ENCODE peak calls at places on chromosomes 7 and 10, in five cellular contexts. B is H9, Y is H1, R is IMR-90, S is mesenchymal stem cell. Z is an unnamed sample.

GRCh38 chr10:48727866-48728265 is 43.2 kb downstream of the WDFY4 start:
- DNase-seq in B (no peak), Y (no peak), R (no peak), S (no peak), Z (no peak)

GRCh38 chr7:47581821-47582747 is at the start of gene TNS3:
- DNase-seq in B (peak), Y (no peak), R (peak), S (peak), Z (no peak)

GRCh38 chr10:44258460-44259089 is 126.3 kb downstream of the CXCL12 start:
- DNase-seq in B (no peak), Y (no peak), R (no peak), S (no peak), Z (no peak)

GRCh38 chr7:129436335-129436923 is 2.2 kb downstream of the STRIP2 start:
- DNase-seq in B (no peak), Y (no peak), R (no peak), S (no peak), Z (no peak)

GRCh38 chr10:100934084-100934659 is 21.4 kb downstream of the SLF2 start:
- DNase-seq in B (no peak), Y (no peak), R (no peak), S (peak), Z (no peak)

GRCh38 chr10:81177651-81178244 is 640.0 kb downstream of the SH2D4B start:
- DNase-seq in B (no peak), Y (no peak), R (no peak), S (no peak), Z (no peak)

GRCh38 chr7:152910545-152911013 is 151.0 kb downstream of the ACTR3B start:
- DNase-seq in B (no peak), Y (no peak), R (no peak), S (no peak), Z (no peak)

GRCh38 chr7:101993311-101993710 is 175.9 kb downstream of the CUX1 start:
- DNase-seq in B (no peak), Y (no peak), R (no peak), S (no peak), Z (no peak)

GRCh38 chr10:19702215-19702614 is 114.0 kb upstream of the PLXDC2 start:
- DNase-seq in B (no peak), Y (no peak), R (peak), S (peak), Z (no peak)

DNA sequence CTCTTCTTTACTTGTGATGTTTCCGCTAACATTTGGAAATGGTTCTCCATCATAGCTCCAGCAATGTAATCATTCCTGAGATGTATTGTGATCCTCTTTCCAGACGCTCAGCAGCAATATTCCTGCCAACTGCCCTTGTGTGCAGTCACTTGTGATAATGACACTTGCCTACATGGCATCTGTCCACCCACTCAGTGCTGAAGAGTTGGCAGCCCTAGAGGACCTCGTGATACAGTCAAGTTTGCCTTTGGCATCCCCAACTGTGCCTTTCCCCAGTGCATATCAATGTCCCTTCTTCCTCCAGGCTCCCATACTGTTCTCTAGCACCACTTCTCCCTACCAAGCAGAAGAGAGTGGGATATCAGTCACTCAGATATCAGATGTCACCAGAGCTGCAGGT is 64.9 kb downstream of the MYOF start:
- DNase-seq in B (no peak), Y (no peak), R (no peak), S (no peak), Z (no peak)
- H2BK5ac ChIP-seq in B (no peak), Y (no peak), R (no peak), S (no peak), Z (no peak)

GRCh38 chr10:16995867-16996529 is 133.6 kb downstream of the CUBN start:
- DNase-seq in B (no peak), Y (no peak), R (peak), S (peak), Z (peak)
- H2AFZ ChIP-seq in B (no peak), Y (peak), R (peak), S (no peak), Z (peak)

GRCh38 chr7:106895246-106895864 is 30.3 kb downstream of the PIK3CG start:
- DNase-seq in B (no peak), Y (no peak), R (no peak), S (no peak), Z (no peak)
- H2BK5ac ChIP-seq in B (no peak), Y (no peak), R (no peak), S (no peak), Z (no peak)

GRCh38 chr10:102764340-102765257 is 20.9 kb downstream of the WBP1L start:
- DNase-seq in B (no peak), Y (no peak), R (peak), S (no peak), Z (no peak)

GRCh38 chr10:102770792-102771191 is 27.0 kb downstream of the WBP1L start:
- DNase-seq in B (no peak), Y (no peak), R (peak), S (peak), Z (no peak)

GRCh38 chr10:102769375-102770107 is 25.8 kb downstream of the WBP1L start:
- DNase-seq in B (no peak), Y (no peak), R (peak), S (peak), Z (no peak)

GRCh38 chr10:102770108-102770482 is 26.3 kb downstream of the WBP1L start:
- DNase-seq in B (no peak), Y (no peak), R (no peak), S (no peak), Z (no peak)

DNA sequence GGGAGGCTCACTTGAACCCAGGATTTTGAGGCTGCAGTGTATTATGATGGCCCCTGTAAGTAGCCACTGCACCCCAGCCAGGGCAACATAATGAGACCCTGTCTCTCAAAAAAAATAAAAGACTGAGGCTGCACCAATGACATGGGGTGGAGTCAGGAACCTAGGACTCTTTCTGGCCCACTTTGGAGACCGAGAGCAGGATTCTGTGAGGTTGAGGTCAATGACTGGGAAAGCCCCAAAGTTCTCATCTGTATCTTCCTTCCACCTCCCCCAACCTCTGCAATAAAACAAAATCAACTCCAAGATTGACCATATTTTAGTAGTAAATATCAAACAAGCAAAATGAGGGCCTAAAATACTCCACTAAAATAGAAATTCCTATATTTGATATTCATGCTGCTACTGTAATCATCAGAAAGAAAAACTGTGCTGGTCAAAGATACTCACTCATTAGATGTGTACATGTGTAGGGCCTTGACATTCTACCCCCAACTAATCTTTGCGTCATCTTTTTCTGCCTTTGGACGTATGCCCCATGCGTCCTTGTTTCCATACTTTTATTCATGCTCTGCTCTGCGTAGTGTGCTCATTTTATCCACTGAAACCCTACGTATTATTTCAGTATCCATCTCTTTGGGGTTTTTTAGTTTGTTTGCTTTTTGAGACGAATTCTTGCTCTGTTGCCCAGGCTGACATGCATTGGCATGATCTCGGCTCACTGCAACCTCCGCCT is 23.8 kb downstream of the WBP1L start:
- DNase-seq in B (no peak), Y (no peak), R (no peak), S (no peak), Z (no peak)
- H2AFZ ChIP-seq in B (no peak), Y (no peak), R (no peak), S (no peak), Z (no peak)

GRCh38 chr10:112811741-112812551 is 138.1 kb upstream of the TCF7L2 start:
- DNase-seq in B (peak), Y (peak), R (peak), S (peak), Z (no peak)
- H2BK5ac ChIP-seq in B (no peak), Y (peak), R (peak), S (peak), Z (no peak)

GRCh38 chr10:25547391-25547790 is 372.6 kb downstream of the GPR158 start:
- DNase-seq in B (no peak), Y (no peak), R (no peak), S (no peak), Z (peak)
- H2AFZ ChIP-seq in B (no peak), Y (no peak), R (no peak), S (no peak), Z (peak)

GRCh38 chr10:29257106-29257783 is 31.6 kb upstream of the LYZL1 start:
- DNase-seq in B (no peak), Y (no peak), R (peak), S (peak), Z (no peak)

GRCh38 chr10:29254123-29255046 is 34.5 kb upstream of the LYZL1 start:
- DNase-seq in B (no peak), Y (no peak), R (no peak), S (peak), Z (peak)

GRCh38 chr10:29255117-29255516 is 33.8 kb upstream of the LYZL1 start:
- DNase-seq in B (no peak), Y (no peak), R (no peak), S (no peak), Z (no peak)

GRCh38 chr10:29256531-29256930 is 32.3 kb upstream of the LYZL1 start:
- DNase-seq in B (no peak), Y (no peak), R (no peak), S (peak), Z (no peak)

DNA sequence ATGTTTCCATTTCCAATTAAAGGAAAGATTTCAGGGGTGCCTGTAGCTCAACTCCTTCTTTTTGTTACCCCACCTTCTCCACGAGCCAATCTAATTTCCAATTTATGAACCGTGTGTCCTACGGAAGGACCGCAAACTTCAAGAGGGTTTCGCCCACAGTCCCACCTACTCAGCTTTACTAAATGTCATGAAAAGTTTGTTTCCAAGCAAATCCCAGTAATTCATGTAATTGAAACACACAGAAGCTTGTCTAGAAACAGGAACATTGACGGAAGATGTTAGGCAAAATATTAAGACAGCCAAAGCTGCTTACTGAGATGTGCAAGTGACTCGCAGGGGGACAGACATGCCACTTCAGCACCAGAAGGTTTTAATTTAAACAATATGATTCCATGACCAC is 32.9 kb upstream of the LYZL1 start:
- DNase-seq in B (no peak), Y (no peak), R (no peak), S (no peak), Z (no peak)
- H2BK5ac ChIP-seq in B (no peak), Y (no peak), R (no peak), S (no peak), Z (no peak)

GRCh38 chr7:40211291-40212003 is 76.6 kb downstream of the SUGCT start:
- DNase-seq in B (no peak), Y (no peak), R (peak), S (no peak), Z (no peak)
- H2AFZ ChIP-seq in B (no peak), Y (no peak), R (no peak), S (no peak), Z (no peak)

GRCh38 chr10:132400547-132401151 is 3.6 kb downstream of the PWWP2B start:
- DNase-seq in B (no peak), Y (no peak), R (no peak), S (no peak), Z (no peak)
- H2BK5ac ChIP-seq in B (no peak), Y (peak), R (no peak), S (no peak), Z (peak)

Z was measured in neuronal stem cell.